ENCODE peak calls at places on chromosome 2, in nine cellular contexts. P is dermis microvascular lymphatic vessel endothelial cell; F is neural crest cell; K is pancreas; I is nucleus accumbens; C is activated naive CD8-positive, alpha-beta T cell treated with anti-CD3 and anti-CD28 coated beads for 36 hours; A is frontal cortex; Q is amniotic stem cell; T is GM20000. Y is an unnamed sample.

GRCh38 chr2:167438206-167438605 is 549.9 kb downstream of the XIRP2 start:
- DNase-seq in P (no peak), F (no peak), K (no peak), I (no peak), C (no peak), A (no peak), Q (no peak), T (no peak), Y (no peak)

GRCh38 chr2:8657423-8658062 is 24.3 kb upstream of the ID2 start:
- DNase-seq in P (no peak), F (no peak), K (no peak), I (no peak), C (peak), A (no peak), Q (no peak), T (no peak), Y (no peak)

GRCh38 chr2:888211-888801 is 62.3 kb upstream of the SNTG2 start:
- DNase-seq in P (no peak), F (no peak), K (no peak), I (no peak), C (no peak), A (no peak), Q (no peak), T (no peak), Y (no peak)

GRCh38 chr2:196275646-196276352 is 104.4 kb upstream of the STK17B start:
- DNase-seq in P (no peak), F (no peak), K (no peak), I (no peak), C (no peak), A (no peak), Q (no peak), T (no peak), Y (no peak)

GRCh38 chr2:47636596-47636995 is 146.3 kb upstream of the MSH6 start:
- DNase-seq in P (no peak), F (no peak), K (no peak), I (no peak), C (no peak), A (no peak), Q (no peak), T (no peak), Y (no peak)

GRCh38 chr2:101476605-101477208 is 1.8 kb upstream of the RFX8 start:
- DNase-seq in P (no peak), F (no peak), K (no peak), I (no peak), C (no peak), A (no peak), Q (no peak), T (no peak), Y (no peak)

GRCh38 chr2:82139979-82140611 is 1835.5 kb upstream of the LRRTM1 start:
- DNase-seq in P (no peak), F (no peak), K (peak), I (no peak), C (no peak), A (no peak), Q (no peak), T (no peak), Y (no peak)

GRCh38 chr2:1224901-1225300 is 188.4 kb upstream of the TPO start:
- DNase-seq in P (no peak), F (no peak), K (no peak), I (no peak), C (no peak), A (no peak), Q (no peak), T (no peak), Y (no peak)

GRCh38 chr2:111167238-111168162 is 46.8 kb downstream of the BCL2L11 start:
- DNase-seq in P (no peak), F (no peak), K (no peak), I (no peak), C (no peak), A (no peak), Q (no peak), T (peak), Y (no peak)

Y was measured in D721Med.